ENCODE peak calls at places on chromosomes 7 and 10, in seven cellular contexts. U is body of pancreas, Q is left ventricle myocardium inferior, M is ovary, W is fibroblast of lung, Z is WERI-Rb-1, B is heart left ventricle. Y is an unnamed sample. For H3K9me3, the result is how much of the 10 kb centered on the place peaks cover.

GRCh38 chr7:29946428-29947186 is 43.0 kb downstream of the SCRN1 start:
- DNase-seq in U (peak), Q (peak), M (peak), W (peak), Z (peak), B (no peak), Y (no peak)

GRCh38 chr10:72016608-72017310 is 52.6 kb downstream of the CHST3 start:
- DNase-seq in U (no peak), Q (peak), M (no peak), W (no peak), Z (no peak), B (peak), Y (no peak)

GRCh38 chr10:35040761-35041501 is 49.2 kb downstream of the CUL2 start:
- DNase-seq in U (no peak), Q (no peak), M (no peak), W (peak), Z (peak), B (no peak), Y (no peak)

GRCh38 chr10:36441557-36441956 is 683.8 kb upstream of the ANKRD30A start:
- DNase-seq in U (no peak), Q (peak), M (no peak), W (peak), Z (no peak), B (no peak), Y (no peak)

GRCh38 chr7:137667633-137668387 is 179.0 kb downstream of the DGKI start:
- DNase-seq in U (no peak), Q (no peak), M (no peak), W (peak), Z (no peak), B (no peak), Y (no peak)

GRCh38 chr7:152344253-152344652 is 91.5 kb downstream of the KMT2C start:
- DNase-seq in U (no peak), Q (no peak), M (no peak), W (no peak), Z (no peak), B (no peak), Y (no peak)

GRCh38 chr10:15254808-15255655 is 86.5 kb upstream of the NMT2 start:
- DNase-seq in U (peak), Q (no peak), M (no peak), W (no peak), Z (no peak), B (no peak), Y (peak)

GRCh38 chr10:132103116-132103910 is 37.6 kb downstream of the JAKMIP3 start:
- DNase-seq in U (no peak), Q (no peak), M (no peak), W (no peak), Z (no peak), B (no peak), Y (no peak)

GRCh38 chr10:84415539-84416244 is 87.3 kb downstream of the CCSER2 start:
- DNase-seq in U (peak), Q (no peak), M (no peak), W (peak), Z (no peak), B (no peak), Y (no peak)

GRCh38 chr7:127938588-127938987 is 92.6 kb downstream of the LRRC4 start:
- DNase-seq in U (no peak), Q (no peak), M (no peak), W (peak), Z (no peak), B (no peak), Y (no peak)

GRCh38 chr10:35613597-35614226 is 8.6 kb downstream of the GJD4 start:
- DNase-seq in U (no peak), Q (no peak), M (no peak), W (peak), Z (peak), B (no peak), Y (no peak)

GRCh38 chr7:75951506-75951905 is 36.6 kb downstream of the POR start:
- DNase-seq in U (no peak), Q (peak), M (no peak), W (peak), Z (no peak), B (no peak), Y (peak)

GRCh38 chr7:14242186-14242585 is 252.7 kb upstream of the ETV1 start:
- DNase-seq in U (no peak), Q (no peak), M (no peak), W (no peak), Z (peak), B (no peak), Y (no peak)

GRCh38 chr10:45470098-45471012 is 96.3 kb downstream of the ALOX5 start:
- DNase-seq in U (no peak), Q (no peak), M (no peak), W (peak), Z (no peak), B (no peak), Y (no peak)

GRCh38 chr7:72235351-72235750 is 176.8 kb downstream of the CALN1 start:
- DNase-seq in U (no peak), Q (no peak), M (no peak), W (no peak), Z (no peak), B (no peak), Y (no peak)

GRCh38 chr7:1979591-1980560 is 252.9 kb downstream of the MAD1L1 start:
- DNase-seq in U (no peak), Q (no peak), M (no peak), W (no peak), Z (no peak), B (peak), Y (no peak)

GRCh38 chr7:815284-816216 is 16.7 kb upstream of the SUN1 start:
- DNase-seq in U (peak), Q (no peak), M (peak), W (peak), Z (peak), B (peak), Y (no peak)

GRCh38 chr7:10707519-10707918 is 266.2 kb upstream of the PHF14 start:
- DNase-seq in U (no peak), Q (no peak), M (no peak), W (peak), Z (no peak), B (no peak), Y (no peak)

GRCh38 chr10:56466005-56466404 is 104.9 kb upstream of the ZWINT start:
- DNase-seq in U (no peak), Q (no peak), M (no peak), W (no peak), Z (no peak), B (no peak), Y (no peak)

GRCh38 chr10:122190553-122190952 is 80.5 kb upstream of the BTBD16 start:
- DNase-seq in U (no peak), Q (no peak), M (no peak), W (no peak), Z (no peak), B (no peak), Y (no peak)
- H3K27ac ChIP-seq in U (no peak), Q (no peak), M (no peak), W (no peak), Z (no peak), B (peak), Y (no peak)

GRCh38 chr7:95897557-95898183 is 125.3 kb downstream of the DYNC1I1 start:
- DNase-seq in U (no peak), Q (no peak), M (no peak), W (no peak), Z (no peak), B (no peak), Y (no peak)
- TF ChIP-seq CTCF in U (no peak), Q (no peak), M (no peak), W (no peak), Z (no peak), B (no peak), Y (no peak)

DNA sequence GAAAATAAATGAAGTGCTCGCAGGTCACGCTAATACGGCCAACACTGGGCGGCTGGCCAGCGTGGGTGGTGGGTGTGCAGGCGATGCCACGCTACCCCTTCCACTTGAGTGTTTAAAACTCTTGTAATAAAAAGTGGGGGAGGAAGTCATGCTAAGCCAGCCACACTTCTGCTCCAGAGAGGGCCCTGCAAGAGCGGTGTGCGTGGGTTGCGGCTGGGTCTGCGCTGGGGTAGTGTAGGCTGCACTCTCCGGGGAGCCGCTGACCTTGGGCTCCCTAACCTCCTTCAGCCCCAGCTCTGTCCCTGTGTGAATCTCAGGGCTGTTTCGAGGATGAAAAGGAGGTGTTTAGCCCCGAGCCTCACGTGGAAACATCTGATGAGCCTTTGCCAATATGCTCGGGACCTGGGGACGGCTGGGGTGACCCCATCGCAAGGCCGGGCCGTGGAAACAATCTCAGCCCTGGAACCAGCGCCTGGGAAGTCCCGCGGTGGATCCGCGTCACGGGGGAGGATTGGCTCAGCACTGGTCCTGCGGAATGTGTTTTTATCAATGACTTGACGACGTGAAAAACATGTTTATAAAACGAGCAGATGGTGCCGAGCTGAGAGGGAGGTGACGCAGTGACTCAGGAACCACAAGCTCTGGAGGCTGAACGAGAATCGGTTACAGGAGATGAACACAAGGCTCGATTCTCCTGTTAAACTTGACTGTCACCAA is 278.5 kb downstream of the DNAJB6 start:
- DNase-seq in U (no peak), Q (peak), M (peak), W (peak), Z (no peak), B (peak), Y (no peak)
- H3K9me3 ChIP-seq in U (under half), Q (under half), M (under half), W (under half), Z (under half), B (under half), Y (under half)

GRCh38 chr10:11595395-11595692 is 16.1 kb downstream of the USP6NL start:
- DNase-seq in U (no peak), Q (no peak), M (no peak), W (peak), Z (no peak), B (no peak), Y (no peak)
- H3K27ac ChIP-seq in U (no peak), Q (no peak), M (no peak), W (no peak), Z (no peak), B (no peak), Y (no peak)

DNA sequence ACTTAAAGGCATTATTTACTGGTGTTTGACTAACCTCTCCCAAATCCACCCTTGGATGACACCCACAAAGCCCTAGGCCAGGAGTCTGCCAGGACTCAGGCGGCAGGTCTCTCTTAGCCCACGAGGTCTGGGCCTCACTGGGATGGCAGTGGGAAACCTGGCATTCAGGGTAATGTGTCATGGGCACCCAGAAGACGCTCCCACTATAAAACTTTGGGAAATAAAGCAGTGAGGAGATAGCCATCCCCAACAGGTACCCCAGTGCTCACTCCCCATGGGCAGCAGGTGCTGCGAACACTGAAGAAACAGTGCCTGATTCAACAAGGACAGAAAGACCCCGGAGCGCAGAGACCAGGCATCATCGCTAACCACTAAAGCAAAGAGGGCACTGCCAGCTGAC is 14.4 kb upstream of the PTPRN2 start:
- DNase-seq in U (no peak), Q (no peak), M (no peak), W (no peak), Z (no peak), B (no peak), Y (no peak)
- TF ChIP-seq CTCF in U (no peak), Q (no peak), M (no peak), W (no peak), Z (no peak), B (no peak), Y (no peak)

GRCh38 chr10:1576467-1577259 is 160.7 kb downstream of the ADARB2 start:
- DNase-seq in U (no peak), Q (no peak), M (no peak), W (no peak), Z (no peak), B (no peak), Y (no peak)

GRCh38 chr10:1573334-1573969 is 163.9 kb downstream of the ADARB2 start:
- DNase-seq in U (no peak), Q (no peak), M (no peak), W (no peak), Z (no peak), B (peak), Y (no peak)

GRCh38 chr10:1573981-1574380 is 163.3 kb downstream of the ADARB2 start:
- DNase-seq in U (no peak), Q (no peak), M (no peak), W (no peak), Z (no peak), B (peak), Y (no peak)

GRCh38 chr10:1575481-1576244 is 161.7 kb downstream of the ADARB2 start:
- DNase-seq in U (no peak), Q (no peak), M (no peak), W (no peak), Z (no peak), B (peak), Y (no peak)

GRCh38 chr10:1574719-1575118 is 162.6 kb downstream of the ADARB2 start:
- DNase-seq in U (no peak), Q (no peak), M (no peak), W (no peak), Z (no peak), B (peak), Y (no peak)
- H3K9me3 ChIP-seq in U (under half), Q (under half), M (under half), W (under half), Z (under half), B (under half), Y (under half)

DNA sequence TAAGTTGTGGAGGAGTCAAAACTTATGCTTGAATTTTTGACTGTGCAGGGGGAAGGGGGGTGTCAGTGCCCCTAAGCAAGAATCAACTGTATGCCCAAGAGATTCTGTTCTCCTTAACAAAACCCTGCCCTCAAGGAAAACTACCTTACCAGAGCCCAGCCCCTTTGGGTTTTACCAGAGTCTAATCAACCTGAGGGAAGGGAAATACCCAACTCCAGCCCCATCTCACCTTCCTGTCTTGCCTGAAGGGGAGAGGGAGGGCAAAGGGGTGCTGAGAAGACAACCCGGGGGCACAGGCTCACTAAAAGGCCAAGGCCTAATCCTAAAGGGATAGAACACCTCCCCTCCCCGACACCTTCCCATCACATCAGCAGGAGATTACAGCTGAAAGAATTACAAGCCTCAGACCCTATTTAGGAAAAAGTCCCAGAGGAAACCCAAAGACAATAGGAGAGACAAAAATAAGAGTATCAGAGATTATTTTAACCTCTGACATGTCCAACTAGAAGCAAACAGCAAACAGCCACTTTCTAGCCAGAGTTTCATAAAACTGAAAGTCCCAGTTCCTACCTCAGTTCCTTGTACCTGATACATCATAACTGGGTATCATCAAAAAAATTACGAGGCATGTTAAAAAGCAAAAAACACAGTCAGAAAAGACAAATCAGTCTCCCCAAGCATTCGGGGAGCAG is 26.8 kb upstream of the C7orf33 start:
- DNase-seq in U (no peak), Q (no peak), M (no peak), W (no peak), Z (no peak), B (no peak), Y (no peak)
- H3K27ac ChIP-seq in U (peak), Q (peak), M (no peak), W (no peak), Z (no peak), B (peak), Y (peak)

GRCh38 chr10:117112220-117112619 is 25.9 kb downstream of the VAX1 start:
- DNase-seq in U (no peak), Q (no peak), M (no peak), W (no peak), Z (no peak), B (no peak), Y (no peak)
- TF ChIP-seq CTCF in U (peak), Q (no peak), M (no peak), W (no peak), Z (peak), B (no peak), Y (no peak)

GRCh38 chr7:155986497-155987160 is 174.4 kb upstream of the SHH start:
- DNase-seq in U (no peak), Q (no peak), M (no peak), W (no peak), Z (no peak), B (no peak), Y (peak)

GRCh38 chr7:155987681-155988080 is 175.4 kb upstream of the SHH start:
- DNase-seq in U (no peak), Q (no peak), M (no peak), W (no peak), Z (no peak), B (no peak), Y (no peak)

GRCh38 chr7:155991470-155991869 is 179.2 kb upstream of the SHH start:
- DNase-seq in U (no peak), Q (no peak), M (no peak), W (no peak), Z (no peak), B (no peak), Y (no peak)

GRCh38 chr7:155985518-155986427 is 173.5 kb upstream of the SHH start:
- DNase-seq in U (no peak), Q (no peak), M (no peak), W (no peak), Z (no peak), B (no peak), Y (peak)

GRCh38 chr7:155988421-155988820 is 176.2 kb upstream of the SHH start:
- DNase-seq in U (no peak), Q (no peak), M (no peak), W (no peak), Z (no peak), B (no peak), Y (no peak)
- H3K9me3 ChIP-seq in U (under half), Q (under half), M (under half), W (under half), Z (under half), B (under half), Y (under half)

DNA sequence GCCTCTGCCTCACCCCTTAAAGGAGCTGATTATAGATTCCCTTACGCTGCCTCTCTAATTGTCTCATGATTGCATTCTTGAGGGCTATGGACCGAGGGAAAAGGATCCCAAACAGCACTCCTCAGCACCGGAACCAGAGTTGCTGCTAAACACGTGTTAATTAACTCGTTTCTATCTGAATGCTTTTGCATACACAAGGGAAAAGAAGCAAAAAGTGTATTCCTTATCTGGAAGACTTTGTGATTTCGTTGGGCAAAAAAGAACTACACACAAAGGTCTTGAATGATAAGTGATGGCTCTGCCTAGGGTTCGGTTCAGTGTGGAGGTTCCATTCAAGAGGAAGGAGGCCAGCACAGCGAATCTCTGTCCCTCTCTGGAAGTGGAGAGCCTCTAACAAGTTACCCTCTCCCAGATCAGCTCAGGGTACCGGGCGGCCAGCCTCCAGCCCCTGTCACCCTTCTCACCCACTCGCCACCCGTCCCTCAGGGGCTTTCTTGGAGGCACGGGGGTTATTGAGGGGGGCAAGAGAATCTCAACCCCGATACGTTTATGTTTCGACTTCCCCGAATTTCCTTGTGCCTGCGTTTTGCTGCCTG is 525 bp upstream of the SLC4A2 start:
- DNase-seq in U (no peak), Q (no peak), M (no peak), W (peak), Z (no peak), B (no peak), Y (no peak)
- H3K27ac ChIP-seq in U (peak), Q (peak), M (peak), W (peak), Z (peak), B (peak), Y (peak)